ENCODE peak calls at places on chromosomes 16 and 17, in six cellular contexts. P, Z, S, H, W and J are unnamed samples.

GRCh38 chr16:87931504-87931903 is 4.8 kb downstream of the CA5A start:
- DNase-seq in W (peak; percentile 22), Z (no peak), P (no peak), H (no peak), S (peak; percentile 73), J (no peak)

GRCh38 chr17:29150191-29150590 is 30.0 kb downstream of the MYO18A start:
- DNase-seq in W (no peak), P (no peak), S (no peak), Z (no peak), H (no peak), J (no peak)

GRCh38 chr17:77312786-77313599 is 172.2 kb downstream of the SEC14L1 start:
- DNase-seq in H (peak; percentile 75), S (peak; percentile 88), Z (peak; percentile 8), W (peak; percentile 89), P (no peak), J (peak; percentile 90)

GRCh38 chr16:71428883-71429282 is 13.0 kb downstream of the TLE7 start:
- DNase-seq in Z (no peak), S (no peak), P (no peak), W (no peak), H (no peak), J (no peak)

GRCh38 chr17:13931752-13932477 is 137.4 kb upstream of the COX10 start:
- DNase-seq in H (peak; percentile 26), Z (peak; percentile 53), W (peak; percentile 70), P (no peak), S (peak; percentile 49), J (no peak)

GRCh38 chr17:3762922-3763776 is 37.8 kb downstream of the ITGAE start:
- DNase-seq in S (no peak), H (no peak), P (peak; percentile 83), W (no peak), Z (no peak), J (peak; percentile 29)

GRCh38 chr17:42969006-42969581 is 4.8 kb upstream of the AARSD1 start:
- DNase-seq in P (no peak), Z (no peak), H (no peak), W (peak; percentile 37), S (peak; percentile 5), J (no peak)

GRCh38 chr16:31181102-31181830 is 1.3 kb downstream of the FUS start:
- DNase-seq in P (no peak), H (peak; percentile 58), S (peak; percentile 26), Z (peak; percentile 22), W (peak; percentile 41), J (peak; percentile 64)

GRCh38 chr16:84360170-84360569 is 8.2 kb upstream of the ATP2C2 start:
- DNase-seq in Z (no peak), H (no peak), W (peak; percentile 4), S (peak; percentile 2), P (no peak), J (no peak)

GRCh38 chr16:85316321-85316919 is 204.1 kb upstream of the CIBAR2 start:
- DNase-seq in P (no peak), H (peak; percentile 81), W (peak; percentile 76), S (peak; percentile 43), Z (peak; percentile 84), J (no peak)

GRCh38 chr17:28744104-28744801 is 442 bp downstream of the TRAF4 start:
- DNase-seq in H (peak; percentile 85), S (peak; percentile 40), P (no peak), W (peak; percentile 46), Z (peak; percentile 91), J (peak; percentile 89)

DNA sequence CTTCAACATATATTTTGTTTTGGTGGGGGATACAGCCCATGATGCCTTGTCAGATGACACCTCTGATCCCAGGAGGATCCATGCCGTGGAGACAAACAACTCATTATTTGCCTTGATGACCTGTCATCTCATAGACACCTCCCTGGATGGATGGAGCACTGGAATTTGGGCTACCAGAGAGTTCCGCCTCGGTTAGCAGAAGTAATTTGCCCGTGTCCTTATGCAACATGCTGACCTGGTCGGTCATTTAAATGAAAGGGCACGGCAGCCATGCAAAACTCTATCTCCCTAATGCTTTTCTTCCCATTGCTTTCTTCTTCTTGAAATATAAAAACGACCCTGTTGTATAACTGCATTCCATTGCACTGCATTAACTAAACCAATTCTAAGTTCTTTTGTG is 145.3 kb downstream of the GRIN2A start:
- DNase-seq in H (no peak), W (no peak), Z (no peak), S (no peak), P (no peak), J (no peak)
- TF ChIP-seq CTCF in H (no peak), W (no peak), Z (no peak), S (no peak), P (no peak), J (no peak)

GRCh38 chr16:27921134-27921533 is 142.4 kb downstream of the GSG1L start:
- DNase-seq in S (no peak), W (no peak), Z (no peak), H (no peak), P (no peak), J (no peak)

GRCh38 chr16:27917953-27918352 is 145.6 kb downstream of the GSG1L start:
- DNase-seq in W (no peak), Z (no peak), S (no peak), H (no peak), P (no peak), J (no peak)

GRCh38 chr16:27922433-27922832 is 141.1 kb downstream of the GSG1L start:
- DNase-seq in H (no peak), W (no peak), Z (no peak), S (no peak), P (no peak), J (no peak)

GRCh38 chr16:27918755-27919154 is 144.8 kb downstream of the GSG1L start:
- DNase-seq in P (no peak), Z (no peak), H (no peak), W (no peak), S (no peak), J (no peak)

GRCh38 chr16:27920391-27920891 is 143.1 kb downstream of the GSG1L start:
- DNase-seq in S (no peak), W (peak; percentile 17), P (no peak), Z (peak; percentile 78), H (no peak), J (no peak)
- TF ChIP-seq CTCF in S (peak; percentile 9), W (peak; percentile 52), P (no peak), Z (peak; percentile 67), H (no peak), J (peak; percentile 35)

GRCh38 chr17:71084838-71085237 is 915.5 kb downstream of the KCNJ2 start:
- DNase-seq in P (no peak), Z (no peak), H (no peak), W (no peak), S (no peak), J (no peak)

GRCh38 chr17:71081666-71082065 is 912.3 kb downstream of the KCNJ2 start:
- DNase-seq in H (no peak), S (no peak), P (no peak), Z (no peak), W (no peak), J (no peak)

GRCh38 chr17:71084219-71084618 is 914.9 kb downstream of the KCNJ2 start:
- DNase-seq in P (no peak), W (peak; percentile 42), Z (peak; percentile 66), S (peak; percentile 9), H (peak; percentile 23), J (no peak)

GRCh38 chr17:71080937-71081336 is 911.6 kb downstream of the KCNJ2 start:
- DNase-seq in W (no peak), P (no peak), Z (no peak), H (no peak), S (no peak), J (no peak)

GRCh38 chr17:71085238-71086033 is 916.1 kb downstream of the KCNJ2 start:
- DNase-seq in W (no peak), S (no peak), P (no peak), Z (peak; percentile 74), H (peak; percentile 41), J (no peak)
- TF ChIP-seq CTCF in W (peak; percentile 34), S (peak; percentile 25), P (peak; percentile 42), Z (peak; percentile 72), H (no peak), J (peak; percentile 47)

DNA sequence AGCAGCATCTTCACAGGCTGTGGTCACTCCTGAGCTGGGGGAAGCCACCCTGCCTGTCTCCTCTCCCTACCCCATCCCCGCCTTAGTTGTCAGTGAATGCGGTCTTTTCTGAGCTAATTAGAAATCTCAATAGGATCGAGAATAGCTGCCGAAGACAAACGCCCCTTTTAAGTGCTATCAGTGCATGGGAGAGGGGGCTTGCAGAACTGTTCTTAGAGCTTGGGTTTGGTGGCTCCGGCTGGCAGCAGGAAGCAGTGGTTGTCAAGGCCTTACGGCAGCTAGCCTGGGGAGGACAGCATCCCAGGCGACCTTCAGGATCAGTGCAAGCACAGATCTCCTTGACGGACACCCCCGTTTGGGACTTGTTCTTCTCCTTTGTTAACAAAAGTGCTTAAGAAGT is 195.1 kb downstream of the CCDC182 start:
- DNase-seq in P (no peak), H (no peak), Z (no peak), S (no peak), W (no peak), J (no peak)
- TF ChIP-seq CTCF in P (no peak), H (no peak), Z (no peak), S (no peak), W (no peak), J (no peak)

DNA sequence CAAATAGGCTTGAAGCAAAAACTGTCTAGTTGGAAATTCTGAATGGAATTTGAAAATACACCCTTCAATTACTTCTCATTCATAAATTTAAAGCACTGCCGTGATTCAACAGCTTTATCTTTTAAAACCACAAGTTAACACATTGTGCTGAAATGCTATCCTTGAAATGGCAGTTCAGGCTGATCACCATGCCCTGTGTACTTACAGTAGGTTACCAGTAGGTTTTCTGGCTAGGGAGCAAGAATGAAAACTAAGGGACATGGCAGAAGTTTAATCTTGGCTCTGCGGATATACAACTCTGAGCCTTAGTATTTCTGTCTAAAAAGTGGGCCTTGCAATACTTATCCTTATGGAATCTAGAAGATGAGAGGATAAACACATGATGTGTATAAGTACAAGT is 28.0 kb downstream of the NXPH3 start:
- DNase-seq in H (no peak), W (peak; percentile 26), Z (no peak), S (no peak), P (no peak), J (no peak)
- TF ChIP-seq CTCF in H (no peak), W (peak; percentile 30), Z (peak; percentile 61), S (peak; percentile 11), P (no peak), J (peak; percentile 34)

DNA sequence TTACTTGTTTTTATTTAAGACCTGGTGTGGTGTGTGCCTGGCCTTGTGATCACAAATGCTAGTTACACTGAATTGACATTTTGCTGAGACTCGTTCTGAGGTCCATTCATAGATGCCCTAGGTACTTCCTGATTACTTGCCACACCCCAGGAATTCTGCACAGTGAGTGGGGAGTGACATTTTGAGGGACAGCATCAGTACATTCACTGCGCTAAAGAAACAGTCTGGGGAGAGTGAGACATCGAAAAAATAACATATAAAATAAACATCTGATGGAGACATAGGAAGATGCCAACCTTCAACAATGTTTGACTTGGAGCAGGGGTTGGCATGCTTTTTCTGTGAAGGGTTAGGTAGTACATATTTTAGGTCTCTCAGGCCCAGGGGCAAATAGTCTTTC is 30.4 kb downstream of the ABCC1 start:
- DNase-seq in S (no peak), Z (no peak), W (no peak), H (no peak), P (no peak), J (no peak)
- TF ChIP-seq CTCF in S (no peak), Z (no peak), W (no peak), H (no peak), P (no peak), J (no peak)